ENCODE peak calls at places on chromosomes 13 and 19, in nine cellular contexts. One of them, this sample, is unnamed.

GRCh38 chr13:112998506-112999280 is 29.7 kb downstream of the MCF2L start:
- DNase-seq in bronchial epithelial cell: no peak
- DNase-seq in cardiac muscle cell: no peak
- DNase-seq in pancreas: no peak
- DNase-seq in GM23338: no peak
- DNase-seq in uterus: no peak
- DNase-seq in foreskin fibroblast: no peak
- DNase-seq in brain microvascular endothelial cell: no peak
- DNase-seq in ascending aorta: no peak
- DNase-seq in this sample: no peak

GRCh38 chr13:97953376-97953970 is at the start of gene IPO5:
- DNase-seq in bronchial epithelial cell: no peak
- DNase-seq in cardiac muscle cell: no peak
- DNase-seq in pancreas: no peak
- DNase-seq in GM23338: no peak
- DNase-seq in uterus: no peak
- DNase-seq in foreskin fibroblast: no peak
- DNase-seq in brain microvascular endothelial cell: peak; percentile 56
- DNase-seq in ascending aorta: no peak
- DNase-seq in this sample: no peak

GRCh38 chr13:111248822-111249221 is 71.6 kb upstream of the TEX29 start:
- DNase-seq in bronchial epithelial cell: no peak
- DNase-seq in cardiac muscle cell: no peak
- DNase-seq in pancreas: peak; percentile 43
- DNase-seq in GM23338: no peak
- DNase-seq in uterus: no peak
- DNase-seq in foreskin fibroblast: no peak
- DNase-seq in brain microvascular endothelial cell: no peak
- DNase-seq in ascending aorta: no peak
- DNase-seq in this sample: no peak

GRCh38 chr19:45346449-45346848 is 5.9 kb downstream of the KLC3 start:
- DNase-seq in bronchial epithelial cell: no peak
- DNase-seq in cardiac muscle cell: no peak
- DNase-seq in pancreas: no peak
- DNase-seq in GM23338: peak; percentile 80
- DNase-seq in uterus: no peak
- DNase-seq in foreskin fibroblast: no peak
- DNase-seq in brain microvascular endothelial cell: no peak
- DNase-seq in ascending aorta: no peak
- DNase-seq in this sample: no peak

GRCh38 chr19:13281567-13282291 is 131.5 kb downstream of the IER2 start:
- DNase-seq in bronchial epithelial cell: no peak
- DNase-seq in cardiac muscle cell: no peak
- DNase-seq in pancreas: no peak
- DNase-seq in GM23338: peak; percentile 18
- DNase-seq in uterus: no peak
- DNase-seq in foreskin fibroblast: no peak
- DNase-seq in brain microvascular endothelial cell: no peak
- DNase-seq in ascending aorta: no peak
- DNase-seq in this sample: peak; percentile 74

GRCh38 chr19:16382775-16383543 is 58.3 kb downstream of the KLF2 start:
- DNase-seq in bronchial epithelial cell: peak; percentile 57
- DNase-seq in cardiac muscle cell: peak; percentile 93
- DNase-seq in pancreas: peak; percentile 80
- DNase-seq in GM23338: peak; percentile 91
- DNase-seq in uterus: peak; percentile 92
- DNase-seq in foreskin fibroblast: peak; percentile 80
- DNase-seq in brain microvascular endothelial cell: peak; percentile 76
- DNase-seq in ascending aorta: peak; percentile 92
- DNase-seq in this sample: peak; percentile 78

GRCh38 chr13:87889241-87889640 is 218.1 kb downstream of the SLITRK5 start:
- DNase-seq in bronchial epithelial cell: no peak
- DNase-seq in cardiac muscle cell: no peak
- DNase-seq in pancreas: no peak
- DNase-seq in GM23338: no peak
- DNase-seq in uterus: no peak
- DNase-seq in foreskin fibroblast: no peak
- DNase-seq in brain microvascular endothelial cell: no peak
- DNase-seq in ascending aorta: no peak
- DNase-seq in this sample: no peak

GRCh38 chr19:28501979-28502378 is 711.0 kb downstream of the UQCRFS1 start:
- DNase-seq in bronchial epithelial cell: no peak
- DNase-seq in cardiac muscle cell: no peak
- DNase-seq in pancreas: no peak
- DNase-seq in GM23338: no peak
- DNase-seq in uterus: no peak
- DNase-seq in foreskin fibroblast: no peak
- DNase-seq in brain microvascular endothelial cell: no peak
- DNase-seq in ascending aorta: no peak
- DNase-seq in this sample: no peak

GRCh38 chr13:99310382-99311031 is 3.3 kb upstream of the GPR183 start:
- DNase-seq in bronchial epithelial cell: no peak
- DNase-seq in cardiac muscle cell: no peak
- DNase-seq in pancreas: no peak
- DNase-seq in GM23338: no peak
- DNase-seq in uterus: no peak
- DNase-seq in foreskin fibroblast: peak; percentile 66
- DNase-seq in brain microvascular endothelial cell: peak; percentile 52
- DNase-seq in ascending aorta: no peak
- DNase-seq in this sample: no peak

GRCh38 chr13:95865080-95865597 is 188.1 kb downstream of the UGGT2 start:
- DNase-seq in bronchial epithelial cell: no peak
- DNase-seq in cardiac muscle cell: no peak
- DNase-seq in pancreas: no peak
- DNase-seq in GM23338: no peak
- DNase-seq in uterus: no peak
- DNase-seq in foreskin fibroblast: no peak
- DNase-seq in brain microvascular endothelial cell: no peak
- DNase-seq in ascending aorta: no peak
- DNase-seq in this sample: no peak

GRCh38 chr13:101399365-101399764 is 16.9 kb downstream of the NALCN start:
- DNase-seq in bronchial epithelial cell: no peak
- DNase-seq in cardiac muscle cell: no peak
- DNase-seq in pancreas: no peak
- DNase-seq in GM23338: no peak
- DNase-seq in uterus: no peak
- DNase-seq in foreskin fibroblast: no peak
- DNase-seq in brain microvascular endothelial cell: peak; percentile 27
- DNase-seq in ascending aorta: no peak
- DNase-seq in this sample: no peak

GRCh38 chr13:41505209-41505835 is 48.0 kb downstream of the RGCC start:
- DNase-seq in bronchial epithelial cell: peak; percentile 68
- DNase-seq in cardiac muscle cell: no peak
- DNase-seq in pancreas: no peak
- DNase-seq in GM23338: no peak
- DNase-seq in uterus: no peak
- DNase-seq in foreskin fibroblast: peak; percentile 84
- DNase-seq in brain microvascular endothelial cell: peak; percentile 94
- DNase-seq in ascending aorta: no peak
- DNase-seq in this sample: no peak

GRCh38 chr19:13537454-13537853 is 31.2 kb upstream of the CACNA1A start:
- DNase-seq in bronchial epithelial cell: no peak
- DNase-seq in cardiac muscle cell: no peak
- DNase-seq in pancreas: no peak
- DNase-seq in GM23338: peak; percentile 68
- DNase-seq in uterus: no peak
- DNase-seq in foreskin fibroblast: no peak
- DNase-seq in brain microvascular endothelial cell: no peak
- DNase-seq in ascending aorta: no peak
- DNase-seq in this sample: peak; percentile 35

GRCh38 chr19:41533691-41534090 is 42.3 kb upstream of the CEACAM21 start:
- DNase-seq in bronchial epithelial cell: no peak
- DNase-seq in cardiac muscle cell: no peak
- DNase-seq in pancreas: no peak
- DNase-seq in GM23338: no peak
- DNase-seq in uterus: no peak
- DNase-seq in foreskin fibroblast: no peak
- DNase-seq in brain microvascular endothelial cell: no peak
- DNase-seq in ascending aorta: no peak
- DNase-seq in this sample: no peak

GRCh38 chr19:50324331-50324730 is 4.8 kb downstream of the KCNC3 start:
- DNase-seq in bronchial epithelial cell: peak; percentile 27
- DNase-seq in cardiac muscle cell: no peak
- DNase-seq in pancreas: no peak
- DNase-seq in GM23338: no peak
- DNase-seq in uterus: no peak
- DNase-seq in foreskin fibroblast: no peak
- DNase-seq in brain microvascular endothelial cell: no peak
- DNase-seq in ascending aorta: no peak
- DNase-seq in this sample: no peak

GRCh38 chr19:44552324-44552723 is 22.8 kb upstream of the CEACAM20 start:
- DNase-seq in bronchial epithelial cell: peak; percentile 51
- DNase-seq in cardiac muscle cell: peak; percentile 14
- DNase-seq in pancreas: peak; percentile 32
- DNase-seq in GM23338: peak; percentile 87
- DNase-seq in uterus: no peak
- DNase-seq in foreskin fibroblast: no peak
- DNase-seq in brain microvascular endothelial cell: peak; percentile 24
- DNase-seq in ascending aorta: no peak
- DNase-seq in this sample: peak; percentile 47

GRCh38 chr19:49019242-49019932 is 2.5 kb upstream of the LHB start:
- DNase-seq in bronchial epithelial cell: no peak
- DNase-seq in cardiac muscle cell: peak; percentile 81
- DNase-seq in pancreas: peak; percentile 89
- DNase-seq in GM23338: peak; percentile 93
- DNase-seq in uterus: peak; percentile 35
- DNase-seq in foreskin fibroblast: peak; percentile 26
- DNase-seq in brain microvascular endothelial cell: peak; percentile 22
- DNase-seq in ascending aorta: peak; percentile 71
- DNase-seq in this sample: peak; percentile 51
- H3K4me3 ChIP-seq in bronchial epithelial cell: peak overlapping the region; percentile 36
- H3K4me3 ChIP-seq in cardiac muscle cell: peak overlapping the region; percentile 13
- H3K4me3 ChIP-seq in pancreas: peak overlapping the region; percentile 47
- H3K4me3 ChIP-seq in GM23338: peak overlapping the region; percentile 64
- H3K4me3 ChIP-seq in uterus: no peak overlapping the region
- H3K4me3 ChIP-seq in foreskin fibroblast: peak overlapping the region; percentile 45
- H3K4me3 ChIP-seq in brain microvascular endothelial cell: peak overlapping the region; percentile 47
- H3K4me3 ChIP-seq in ascending aorta: peak overlapping the region; percentile 65
- H3K4me3 ChIP-seq in this sample: peak overlapping the region; percentile 49

DNA sequence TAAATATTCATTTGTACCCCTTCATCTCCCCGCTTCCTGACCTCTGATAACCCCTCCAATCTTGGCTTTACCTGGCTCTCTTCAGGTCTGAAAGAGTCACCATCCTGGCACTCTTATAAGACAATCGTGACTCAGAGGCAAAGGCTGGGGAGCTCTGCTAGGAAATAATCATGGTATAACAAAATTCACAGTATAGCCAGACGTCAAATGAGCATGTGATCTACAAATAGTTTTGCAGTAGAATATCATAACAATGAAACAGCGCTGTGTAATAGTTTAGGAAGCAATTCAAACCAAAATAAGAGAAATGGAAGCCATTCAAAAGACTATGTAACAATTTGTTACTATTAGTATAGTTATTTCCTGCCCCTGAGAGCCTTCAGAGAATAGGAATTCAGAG is 34.2 kb downstream of the RXFP2 start:
- DNase-seq in bronchial epithelial cell: peak; percentile 57
- DNase-seq in cardiac muscle cell: no peak
- DNase-seq in pancreas: no peak
- DNase-seq in GM23338: no peak
- DNase-seq in uterus: no peak
- DNase-seq in foreskin fibroblast: peak; percentile 64
- DNase-seq in brain microvascular endothelial cell: peak; percentile 88
- DNase-seq in ascending aorta: no peak
- DNase-seq in this sample: no peak
- H3K4me3 ChIP-seq in bronchial epithelial cell: no peak overlapping the region
- H3K4me3 ChIP-seq in cardiac muscle cell: no peak overlapping the region
- H3K4me3 ChIP-seq in pancreas: no peak overlapping the region
- H3K4me3 ChIP-seq in GM23338: no peak overlapping the region
- H3K4me3 ChIP-seq in uterus: no peak overlapping the region
- H3K4me3 ChIP-seq in foreskin fibroblast: peak overlapping the region; percentile 4
- H3K4me3 ChIP-seq in brain microvascular endothelial cell: no peak overlapping the region
- H3K4me3 ChIP-seq in ascending aorta: no peak overlapping the region
- H3K4me3 ChIP-seq in this sample: no peak overlapping the region

DNA sequence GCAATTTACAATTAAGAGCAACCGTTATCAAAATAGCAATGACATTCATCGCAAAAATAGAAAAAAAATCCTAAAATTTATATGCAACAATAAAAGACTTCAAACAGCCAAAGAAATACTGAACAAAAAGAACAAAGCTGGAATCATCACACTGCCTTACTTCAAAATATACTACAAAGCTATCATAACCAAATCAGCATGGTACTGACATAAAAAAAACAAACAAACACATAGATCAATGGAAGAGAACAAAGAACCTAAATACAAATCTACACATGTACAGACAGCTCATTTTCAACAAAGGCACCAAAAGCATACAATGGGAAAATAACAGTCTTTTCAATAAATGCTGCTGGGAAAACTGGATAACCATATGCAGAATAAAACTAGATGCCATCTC is 6.4 kb downstream of the ZNF562 start:
- DNase-seq in bronchial epithelial cell: no peak
- DNase-seq in cardiac muscle cell: no peak
- DNase-seq in pancreas: no peak
- DNase-seq in GM23338: no peak
- DNase-seq in uterus: no peak
- DNase-seq in foreskin fibroblast: no peak
- DNase-seq in brain microvascular endothelial cell: no peak
- DNase-seq in ascending aorta: no peak
- DNase-seq in this sample: no peak
- H3K4me3 ChIP-seq in bronchial epithelial cell: no peak overlapping the region
- H3K4me3 ChIP-seq in cardiac muscle cell: no peak overlapping the region
- H3K4me3 ChIP-seq in pancreas: no peak overlapping the region
- H3K4me3 ChIP-seq in GM23338: no peak overlapping the region
- H3K4me3 ChIP-seq in uterus: no peak overlapping the region
- H3K4me3 ChIP-seq in foreskin fibroblast: no peak overlapping the region
- H3K4me3 ChIP-seq in brain microvascular endothelial cell: no peak overlapping the region
- H3K4me3 ChIP-seq in ascending aorta: no peak overlapping the region
- H3K4me3 ChIP-seq in this sample: no peak overlapping the region

GRCh38 chr13:45310341-45311138 is 30.4 kb downstream of the TPT1 start:
- DNase-seq in bronchial epithelial cell: no peak
- DNase-seq in cardiac muscle cell: no peak
- DNase-seq in pancreas: no peak
- DNase-seq in GM23338: no peak
- DNase-seq in uterus: no peak
- DNase-seq in foreskin fibroblast: no peak
- DNase-seq in brain microvascular endothelial cell: no peak
- DNase-seq in ascending aorta: no peak
- DNase-seq in this sample: no peak
- H3K4me3 ChIP-seq in bronchial epithelial cell: no peak overlapping the region
- H3K4me3 ChIP-seq in cardiac muscle cell: peak overlapping the region; percentile 29
- H3K4me3 ChIP-seq in pancreas: peak overlapping the region; percentile 31
- H3K4me3 ChIP-seq in GM23338: peak overlapping the region; percentile 59
- H3K4me3 ChIP-seq in uterus: peak overlapping the region; percentile 19
- H3K4me3 ChIP-seq in foreskin fibroblast: peak overlapping the region; percentile 42
- H3K4me3 ChIP-seq in brain microvascular endothelial cell: no peak overlapping the region
- H3K4me3 ChIP-seq in ascending aorta: peak overlapping the region; percentile 79
- H3K4me3 ChIP-seq in this sample: peak overlapping the region; percentile 39